ENCODE peak calls at places on chromosome 2, in five cellular contexts. G is H1, V is trophoblast cell, X is neuronal stem cell, W is mesenchymal stem cell. Z is an unnamed sample.

GRCh38 chr2:55490554-55490953 is 29.0 kb upstream of the CFAP36 start:
- DNase-seq in V (no peak), W (peak; percentile 63), X (no peak), G (no peak), Z (peak; percentile 61)

GRCh38 chr2:174076948-174077347 is 111.8 kb upstream of the SP3 start:
- DNase-seq in X (no peak), V (no peak), G (no peak), W (no peak), Z (no peak)

GRCh38 chr2:46336560-46336959 is 39.4 kb downstream of the EPAS1 start:
- DNase-seq in W (peak; percentile 54), G (no peak), V (no peak), X (no peak), Z (no peak)

GRCh38 chr2:22880161-22880560 is 504.8 kb upstream of the KLHL29 start:
- DNase-seq in G (no peak), X (no peak), W (no peak), V (no peak), Z (no peak)

GRCh38 chr2:223835701-223836532 is 1.5 kb downstream of the AP1S3 start:
- DNase-seq in V (no peak), G (no peak), W (no peak), X (no peak), Z (peak; percentile 33)

GRCh38 chr2:98315957-98316356 is 30.3 kb upstream of the CNGA3 start:
- DNase-seq in G (no peak), W (no peak), V (no peak), X (no peak), Z (no peak)

GRCh38 chr2:101197814-101198213 is 46.6 kb upstream of the TBC1D8 start:
- DNase-seq in G (no peak), W (no peak), V (no peak), X (no peak), Z (no peak)

GRCh38 chr2:47056374-47056773 is 98.7 kb downstream of the STPG4 start:
- DNase-seq in G (no peak), X (no peak), V (no peak), W (peak; percentile 66), Z (no peak)

GRCh38 chr2:217710218-217710565 is 292.6 kb downstream of the TNS1 start:
- DNase-seq in X (no peak), G (no peak), W (peak; percentile 41), V (no peak), Z (no peak)

GRCh38 chr2:48448274-48449061 is 81.5 kb upstream of the STON1 start:
- DNase-seq in W (peak; percentile 89), V (no peak), X (no peak), G (no peak), Z (no peak)

GRCh38 chr2:183838295-183838694 is 714.1 kb downstream of the NUP35 start:
- DNase-seq in V (no peak), G (no peak), X (no peak), W (no peak), Z (no peak)

GRCh38 chr2:205352120-205352519 is 330.2 kb upstream of the NRP2 start:
- DNase-seq in W (no peak), X (no peak), G (no peak), V (no peak), Z (no peak)

GRCh38 chr2:224146356-224147160 is 107.5 kb upstream of the SERPINE2 start:
- DNase-seq in V (no peak), W (no peak), G (no peak), X (no peak), Z (no peak)

GRCh38 chr2:37324786-37325624 is at the start of gene PRKD3:
- DNase-seq in W (peak; percentile 70), G (no peak), X (no peak), V (peak; percentile 86), Z (peak; percentile 80)

GRCh38 chr2:223797811-223798721 is 39.3 kb downstream of the AP1S3 start:
- DNase-seq in X (peak; percentile 27), V (peak; percentile 12), W (peak; percentile 61), G (no peak), Z (no peak)

GRCh38 chr2:84778921-84779320 is 102.0 kb downstream of the TRABD2A start:
- DNase-seq in W (no peak), X (no peak), G (no peak), V (no peak), Z (no peak)

GRCh38 chr2:127570282-127571250 is 35.1 kb downstream of the MYO7B start:
- DNase-seq in X (no peak), G (no peak), V (peak; percentile 79), W (no peak), Z (peak; percentile 24)

GRCh38 chr2:159117658-159118057 is 149.2 kb downstream of the TANC1 start:
- DNase-seq in V (no peak), W (no peak), X (no peak), G (no peak), Z (no peak)

GRCh38 chr2:147927053-147927588 is 82.3 kb downstream of the ACVR2A start:
- DNase-seq in W (no peak), V (peak; percentile 8), X (no peak), G (no peak), Z (no peak)

GRCh38 chr2:47569658-47570398 is 166.9 kb downstream of the MSH2 start:
- DNase-seq in W (peak; percentile 11), G (no peak), X (peak; percentile 26), V (peak; percentile 39), Z (no peak)

GRCh38 chr2:169452080-169452479 is 27.2 kb upstream of the BBS5 start:
- DNase-seq in X (peak; percentile 9), G (no peak), W (peak; percentile 60), V (no peak), Z (no peak)

GRCh38 chr2:105929506-105929905 is 184.8 kb downstream of the NCK2 start:
- DNase-seq in G (no peak), W (no peak), X (no peak), V (no peak), Z (no peak)

GRCh38 chr2:175732523-175732922 is 269.5 kb downstream of the LNPK start:
- DNase-seq in X (no peak), G (no peak), V (no peak), W (no peak), Z (no peak)

GRCh38 chr2:241508240-241508509 is 209 bp downstream of the STK25 start:
- DNase-seq in V (no peak), G (no peak), X (no peak), W (no peak), Z (no peak)

GRCh38 chr2:181904022-181904632 is 12.6 kb downstream of the ITPRID2 start:
- DNase-seq in X (peak; percentile 9), W (peak; percentile 65), G (no peak), V (peak; percentile 16), Z (no peak)

GRCh38 chr2:239391286-239392071 is 9.3 kb downstream of the HDAC4 start:
- DNase-seq in V (no peak), X (no peak), W (no peak), G (no peak), Z (no peak)

GRCh38 chr2:120748310-120748709 is 12.6 kb downstream of the GLI2 start:
- DNase-seq in V (no peak), X (no peak), W (no peak), G (no peak), Z (no peak)

GRCh38 chr2:204407209-204408070 is 137.8 kb upstream of the PARD3B start:
- DNase-seq in W (no peak), X (no peak), V (peak; percentile 31), G (no peak), Z (no peak)

GRCh38 chr2:127641846-127642510 is 4.0 kb upstream of the GPR17 start:
- DNase-seq in V (no peak), G (no peak), X (no peak), W (no peak), Z (no peak)

GRCh38 chr2:7584017-7584416 is 666.8 kb downstream of the RNF144A start:
- DNase-seq in X (no peak), V (no peak), G (no peak), W (no peak), Z (no peak)

GRCh38 chr2:7592618-7593140 is 675.5 kb downstream of the RNF144A start:
- DNase-seq in X (no peak), W (no peak), G (no peak), V (no peak), Z (no peak)

GRCh38 chr2:7593286-7593685 is 676.1 kb downstream of the RNF144A start:
- DNase-seq in V (peak; percentile 48), X (no peak), G (no peak), W (peak; percentile 27), Z (no peak)

GRCh38 chr2:7586898-7587297 is 669.7 kb downstream of the RNF144A start:
- DNase-seq in V (no peak), X (no peak), G (no peak), W (no peak), Z (no peak)

GRCh38 chr2:7588295-7588694 is 671.1 kb downstream of the RNF144A start:
- DNase-seq in W (peak; percentile 5), G (no peak), V (no peak), X (no peak), Z (no peak)
- H2BK12ac ChIP-seq in W (no peak overlapping the region), G (no peak overlapping the region), V (no peak overlapping the region), X (no peak overlapping the region), Z (no peak overlapping the region)

GRCh38 chr2:216445489-216445888 is 33.2 kb downstream of the SMARCAL1 start:
- DNase-seq in W (no peak), G (no peak), X (no peak), V (no peak), Z (no peak)
- H2BK12ac ChIP-seq in W (no peak overlapping the region), G (no peak overlapping the region), X (no peak overlapping the region), V (no peak overlapping the region), Z (no peak overlapping the region)

GRCh38 chr2:236666646-236667204 is 97.1 kb downstream of the ACKR3 start:
- DNase-seq in V (no peak), G (no peak), X (no peak), W (no peak), Z (no peak)
- H2BK12ac ChIP-seq in V (peak overlapping the region; percentile 46), G (no peak overlapping the region), X (no peak overlapping the region), W (no peak overlapping the region), Z (no peak overlapping the region)

GRCh38 chr2:108534577-108535379 is 508 bp downstream of the LIMS1 start:
- DNase-seq in W (peak; percentile 56), G (no peak), X (peak; percentile 40), V (no peak), Z (peak; percentile 34)

GRCh38 chr2:108536133-108536780 is 2.0 kb downstream of the LIMS1 start:
- DNase-seq in G (no peak), V (peak; percentile 38), X (no peak), W (peak; percentile 73), Z (no peak)

GRCh38 chr2:108535380-108535677 is 1.1 kb downstream of the LIMS1 start:
- DNase-seq in G (no peak), V (peak; percentile 66), W (no peak), X (no peak), Z (no peak)

GRCh38 chr2:108531674-108532055 is 2.6 kb upstream of the LIMS1 start:
- DNase-seq in G (no peak), V (no peak), W (no peak), X (no peak), Z (no peak)

DNA sequence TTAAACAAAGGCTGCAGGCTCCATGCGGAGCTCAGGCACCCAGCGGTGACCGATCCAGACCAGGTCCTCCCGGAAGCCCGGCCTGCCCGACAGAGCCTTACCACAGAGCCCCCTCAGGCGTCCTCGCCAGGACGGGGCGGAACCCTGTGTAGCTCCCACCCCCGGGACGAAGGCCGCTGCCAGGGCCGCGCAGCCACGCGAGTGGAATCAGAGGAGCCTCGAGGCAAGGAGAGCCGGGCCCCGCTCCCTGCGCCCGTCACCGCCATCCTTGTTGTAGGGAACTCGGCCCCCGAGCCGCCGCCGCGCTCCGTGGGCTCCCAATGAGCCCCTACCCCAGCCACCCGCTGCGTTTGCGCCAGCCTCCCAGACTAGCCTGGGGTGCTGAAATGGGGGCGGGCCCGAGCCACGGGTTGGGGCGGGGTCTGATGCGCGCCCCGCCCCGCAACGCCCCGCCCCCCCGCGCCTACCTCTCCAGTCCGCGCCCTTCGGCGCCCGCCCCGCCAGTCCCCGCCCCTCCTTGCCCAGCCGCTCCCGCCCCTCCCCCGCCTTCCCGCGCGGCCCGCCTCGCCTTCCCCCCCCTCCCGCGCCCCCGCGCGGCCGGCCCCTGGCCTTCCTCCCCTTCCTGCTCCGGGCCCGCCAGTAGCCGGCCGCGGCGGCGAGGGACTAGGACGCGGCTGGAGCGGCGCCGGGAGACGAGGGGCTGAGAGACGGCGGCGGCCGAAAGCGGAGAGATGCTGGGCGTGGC is at the start of gene LIMS1:
- DNase-seq in W (peak; percentile 93), G (peak; percentile 41), V (peak; percentile 97), X (peak; percentile 89), Z (peak; percentile 92)
- H2BK12ac ChIP-seq in W (no peak within 1 kb of the TSS), G (no peak within 1 kb of the TSS), V (peak within 1 kb of the TSS; percentile 66), X (no peak within 1 kb of the TSS), Z (no peak within 1 kb of the TSS)